ENCODE peak calls at places on chromosome 21, in eight cellular contexts. One of them, this sample, is unnamed. For H3K27me3, the result is how much of the 10 kb centered on the place peaks cover.

GRCh38 chr21:29265690-29266479 is 32.8 kb upstream of the BACH1 start:
- DNase-seq in IMR-90: no peak
- DNase-seq in brain microvascular endothelial cell: peak
- DNase-seq in right lobe of liver: no peak
- DNase-seq in body of pancreas: no peak
- DNase-seq in tibial artery: no peak
- DNase-seq in fibroblast of lung: no peak
- DNase-seq in left lung: no peak
- DNase-seq in this sample: no peak

GRCh38 chr21:16084776-16085364 is 355.1 kb downstream of the USP25 start:
- DNase-seq in IMR-90: peak
- DNase-seq in brain microvascular endothelial cell: peak
- DNase-seq in right lobe of liver: no peak
- DNase-seq in body of pancreas: peak
- DNase-seq in tibial artery: peak
- DNase-seq in fibroblast of lung: peak
- DNase-seq in left lung: no peak
- DNase-seq in this sample: peak

GRCh38 chr21:28788030-28788429 is 204.6 kb downstream of the LTN1 start:
- DNase-seq in IMR-90: no peak
- DNase-seq in brain microvascular endothelial cell: no peak
- DNase-seq in right lobe of liver: no peak
- DNase-seq in body of pancreas: no peak
- DNase-seq in tibial artery: no peak
- DNase-seq in fibroblast of lung: no peak
- DNase-seq in left lung: no peak
- DNase-seq in this sample: no peak

GRCh38 chr21:35565204-35565611 is 495.1 kb downstream of the SETD4 start:
- DNase-seq in IMR-90: peak
- DNase-seq in brain microvascular endothelial cell: peak
- DNase-seq in right lobe of liver: peak
- DNase-seq in body of pancreas: peak
- DNase-seq in tibial artery: peak
- DNase-seq in fibroblast of lung: peak
- DNase-seq in left lung: no peak
- DNase-seq in this sample: peak

GRCh38 chr21:35084869-35085268 is 35.8 kb upstream of the RUNX1 start:
- DNase-seq in IMR-90: peak
- DNase-seq in brain microvascular endothelial cell: peak
- DNase-seq in right lobe of liver: no peak
- DNase-seq in body of pancreas: no peak
- DNase-seq in tibial artery: no peak
- DNase-seq in fibroblast of lung: peak
- DNase-seq in left lung: no peak
- DNase-seq in this sample: peak

GRCh38 chr21:35206141-35207125 is 157.3 kb upstream of the RUNX1 start:
- DNase-seq in IMR-90: peak
- DNase-seq in brain microvascular endothelial cell: no peak
- DNase-seq in right lobe of liver: no peak
- DNase-seq in body of pancreas: peak
- DNase-seq in tibial artery: no peak
- DNase-seq in fibroblast of lung: no peak
- DNase-seq in left lung: no peak
- DNase-seq in this sample: no peak

GRCh38 chr21:35316933-35317332 is 267.8 kb upstream of the RUNX1 start:
- DNase-seq in IMR-90: peak
- DNase-seq in brain microvascular endothelial cell: peak
- DNase-seq in right lobe of liver: no peak
- DNase-seq in body of pancreas: no peak
- DNase-seq in tibial artery: no peak
- DNase-seq in fibroblast of lung: peak
- DNase-seq in left lung: no peak
- DNase-seq in this sample: no peak

GRCh38 chr21:34992736-34993135 is 56.4 kb downstream of the RUNX1 start:
- DNase-seq in IMR-90: peak
- DNase-seq in brain microvascular endothelial cell: no peak
- DNase-seq in right lobe of liver: no peak
- DNase-seq in body of pancreas: no peak
- DNase-seq in tibial artery: peak
- DNase-seq in fibroblast of lung: peak
- DNase-seq in left lung: no peak
- DNase-seq in this sample: no peak

GRCh38 chr21:20822559-20823133 is 175.6 kb upstream of the NCAM2 start:
- DNase-seq in IMR-90: no peak
- DNase-seq in brain microvascular endothelial cell: no peak
- DNase-seq in right lobe of liver: no peak
- DNase-seq in body of pancreas: no peak
- DNase-seq in tibial artery: no peak
- DNase-seq in fibroblast of lung: no peak
- DNase-seq in left lung: no peak
- DNase-seq in this sample: no peak

GRCh38 chr21:31184462-31184861 is 146.2 kb upstream of the KRTAP19-8 start:
- DNase-seq in IMR-90: no peak
- DNase-seq in brain microvascular endothelial cell: no peak
- DNase-seq in right lobe of liver: no peak
- DNase-seq in body of pancreas: no peak
- DNase-seq in tibial artery: no peak
- DNase-seq in fibroblast of lung: no peak
- DNase-seq in left lung: no peak
- DNase-seq in this sample: no peak

GRCh38 chr21:8990326-8991087 is 1530.9 kb upstream of the TPTE start:
- DNase-seq in IMR-90: no peak
- DNase-seq in brain microvascular endothelial cell: no peak
- DNase-seq in right lobe of liver: peak
- DNase-seq in body of pancreas: no peak
- DNase-seq in tibial artery: no peak
- DNase-seq in fibroblast of lung: no peak
- DNase-seq in left lung: peak
- DNase-seq in this sample: no peak

GRCh38 chr21:34336756-34337391 is 26.9 kb upstream of the KCNE2 start:
- DNase-seq in IMR-90: peak
- DNase-seq in brain microvascular endothelial cell: peak
- DNase-seq in right lobe of liver: no peak
- DNase-seq in body of pancreas: no peak
- DNase-seq in tibial artery: peak
- DNase-seq in fibroblast of lung: peak
- DNase-seq in left lung: no peak
- DNase-seq in this sample: peak

GRCh38 chr21:44899768-44900558 is 20.7 kb downstream of the ITGB2 start:
- DNase-seq in IMR-90: no peak
- DNase-seq in brain microvascular endothelial cell: no peak
- DNase-seq in right lobe of liver: peak
- DNase-seq in body of pancreas: no peak
- DNase-seq in tibial artery: no peak
- DNase-seq in fibroblast of lung: no peak
- DNase-seq in left lung: peak
- DNase-seq in this sample: no peak
- H3K27me3 ChIP-seq in IMR-90: half or more
- H3K27me3 ChIP-seq in brain microvascular endothelial cell: under half
- H3K27me3 ChIP-seq in right lobe of liver: under half
- H3K27me3 ChIP-seq in body of pancreas: under half
- H3K27me3 ChIP-seq in tibial artery: under half
- H3K27me3 ChIP-seq in fibroblast of lung: under half
- H3K27me3 ChIP-seq in left lung: under half
- H3K27me3 ChIP-seq in this sample: under half

GRCh38 chr21:45341779-45342178 is 54.1 kb upstream of the POFUT2 start:
- DNase-seq in IMR-90: no peak
- DNase-seq in brain microvascular endothelial cell: no peak
- DNase-seq in right lobe of liver: no peak
- DNase-seq in body of pancreas: peak
- DNase-seq in tibial artery: no peak
- DNase-seq in fibroblast of lung: no peak
- DNase-seq in left lung: no peak
- DNase-seq in this sample: no peak

GRCh38 chr21:45341261-45341660 is 53.6 kb upstream of the POFUT2 start:
- DNase-seq in IMR-90: no peak
- DNase-seq in brain microvascular endothelial cell: no peak
- DNase-seq in right lobe of liver: no peak
- DNase-seq in body of pancreas: no peak
- DNase-seq in tibial artery: no peak
- DNase-seq in fibroblast of lung: no peak
- DNase-seq in left lung: peak
- DNase-seq in this sample: no peak

GRCh38 chr21:45338326-45339017 is 50.8 kb upstream of the POFUT2 start:
- DNase-seq in IMR-90: no peak
- DNase-seq in brain microvascular endothelial cell: no peak
- DNase-seq in right lobe of liver: peak
- DNase-seq in body of pancreas: peak
- DNase-seq in tibial artery: peak
- DNase-seq in fibroblast of lung: no peak
- DNase-seq in left lung: no peak
- DNase-seq in this sample: no peak

GRCh38 chr21:45340515-45340914 is 52.8 kb upstream of the POFUT2 start:
- DNase-seq in IMR-90: no peak
- DNase-seq in brain microvascular endothelial cell: no peak
- DNase-seq in right lobe of liver: no peak
- DNase-seq in body of pancreas: no peak
- DNase-seq in tibial artery: no peak
- DNase-seq in fibroblast of lung: no peak
- DNase-seq in left lung: no peak
- DNase-seq in this sample: no peak

DNA sequence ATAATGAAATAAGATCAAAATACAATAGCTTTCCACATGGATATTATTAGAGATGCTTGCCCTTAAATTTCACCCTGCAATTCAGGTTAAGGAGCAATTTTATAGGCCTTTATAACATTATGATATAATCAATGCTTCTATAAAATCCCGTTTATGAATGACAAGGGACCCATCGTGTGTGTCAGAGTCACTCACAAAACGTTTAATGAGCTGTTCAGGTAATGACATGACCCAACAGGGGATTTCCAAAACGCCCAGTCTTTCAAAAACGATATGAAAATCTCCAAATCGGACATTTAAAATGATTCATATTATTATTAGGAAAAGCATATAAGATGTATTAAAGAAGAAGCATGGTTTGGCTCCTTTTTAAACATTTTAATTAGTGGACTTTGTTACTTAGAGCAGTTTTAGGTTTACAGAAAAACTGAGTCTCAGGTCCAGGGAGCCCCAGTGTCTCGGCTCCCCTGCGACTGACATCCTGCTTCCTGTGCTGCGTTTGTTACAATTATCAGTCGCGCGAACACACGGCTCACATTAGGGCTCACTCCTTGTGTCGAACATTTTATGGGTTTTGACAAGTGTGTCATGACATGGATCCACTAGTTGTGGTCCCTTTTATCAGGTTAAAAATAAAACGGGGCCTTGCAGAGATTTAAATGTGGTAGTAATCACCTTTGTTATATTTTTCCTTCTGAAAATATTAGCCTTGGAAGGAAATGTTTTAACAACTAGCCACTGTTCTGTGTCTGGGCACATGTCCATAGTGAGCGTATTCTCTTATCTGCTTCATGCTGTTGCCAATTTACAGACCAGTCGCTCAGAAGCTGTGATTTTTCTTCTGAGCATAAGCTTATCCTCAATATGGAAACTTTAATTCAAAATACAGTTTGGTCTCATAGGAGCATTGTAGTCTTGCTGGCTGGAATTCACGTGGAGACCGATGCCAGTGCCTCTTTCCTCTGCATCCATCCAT is 52.0 kb upstream of the POFUT2 start:
- DNase-seq in IMR-90: no peak
- DNase-seq in brain microvascular endothelial cell: no peak
- DNase-seq in right lobe of liver: peak
- DNase-seq in body of pancreas: no peak
- DNase-seq in tibial artery: peak
- DNase-seq in fibroblast of lung: no peak
- DNase-seq in left lung: no peak
- DNase-seq in this sample: no peak
- TF ChIP-seq CTCF in IMR-90: no peak
- TF ChIP-seq CTCF in brain microvascular endothelial cell: no peak
- TF ChIP-seq CTCF in right lobe of liver: no peak
- TF ChIP-seq CTCF in body of pancreas: no peak
- TF ChIP-seq CTCF in tibial artery: no peak
- TF ChIP-seq CTCF in fibroblast of lung: no peak
- TF ChIP-seq CTCF in left lung: no peak
- TF ChIP-seq CTCF in this sample: no peak

DNA sequence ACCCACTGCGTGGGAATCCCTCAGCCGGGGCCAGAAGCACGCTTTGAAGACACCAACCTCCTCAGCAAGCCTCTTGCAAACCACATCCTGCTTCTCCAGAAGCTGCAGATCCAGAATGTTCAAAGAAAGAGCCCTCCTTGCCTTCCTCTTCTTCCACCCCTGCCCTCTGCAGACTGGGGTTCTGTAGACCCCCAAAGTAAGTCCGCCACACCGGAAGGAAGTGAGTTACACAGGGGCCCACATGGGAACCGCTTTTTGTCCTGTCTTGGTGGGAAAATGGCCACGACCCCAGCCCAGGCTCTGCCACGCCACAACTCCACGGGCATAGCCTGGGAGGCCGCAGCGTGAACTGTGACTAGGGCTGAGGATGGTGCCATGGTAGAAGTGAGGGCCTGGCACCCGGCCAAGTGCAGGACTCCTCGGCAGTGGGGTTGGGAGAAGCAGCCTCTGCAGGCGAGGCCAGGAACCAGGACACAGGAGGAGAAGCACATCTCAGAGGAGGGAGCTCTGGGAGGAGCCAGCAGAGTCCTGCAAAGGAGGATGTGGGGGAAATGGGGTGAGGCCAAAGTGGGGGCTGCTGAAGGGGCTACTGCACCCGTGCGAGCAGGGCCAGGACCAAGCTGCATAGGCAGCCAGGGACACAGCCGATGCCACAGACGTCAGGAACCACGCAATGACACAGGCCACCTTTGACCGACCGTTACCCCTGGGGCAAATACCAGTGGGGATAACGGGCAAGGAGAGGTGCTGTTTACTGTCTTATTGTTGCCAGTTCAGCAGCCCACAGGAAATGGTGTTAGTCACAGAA is 30.9 kb downstream of the PDE9A start:
- DNase-seq in IMR-90: no peak
- DNase-seq in brain microvascular endothelial cell: no peak
- DNase-seq in right lobe of liver: no peak
- DNase-seq in body of pancreas: no peak
- DNase-seq in tibial artery: no peak
- DNase-seq in fibroblast of lung: no peak
- DNase-seq in left lung: peak
- DNase-seq in this sample: no peak
- H3K4me3 ChIP-seq in IMR-90: no peak
- H3K4me3 ChIP-seq in brain microvascular endothelial cell: no peak
- H3K4me3 ChIP-seq in right lobe of liver: no peak
- H3K4me3 ChIP-seq in body of pancreas: no peak
- H3K4me3 ChIP-seq in tibial artery: no peak
- H3K4me3 ChIP-seq in fibroblast of lung: no peak
- H3K4me3 ChIP-seq in left lung: no peak
- H3K4me3 ChIP-seq in this sample: no peak

DNA sequence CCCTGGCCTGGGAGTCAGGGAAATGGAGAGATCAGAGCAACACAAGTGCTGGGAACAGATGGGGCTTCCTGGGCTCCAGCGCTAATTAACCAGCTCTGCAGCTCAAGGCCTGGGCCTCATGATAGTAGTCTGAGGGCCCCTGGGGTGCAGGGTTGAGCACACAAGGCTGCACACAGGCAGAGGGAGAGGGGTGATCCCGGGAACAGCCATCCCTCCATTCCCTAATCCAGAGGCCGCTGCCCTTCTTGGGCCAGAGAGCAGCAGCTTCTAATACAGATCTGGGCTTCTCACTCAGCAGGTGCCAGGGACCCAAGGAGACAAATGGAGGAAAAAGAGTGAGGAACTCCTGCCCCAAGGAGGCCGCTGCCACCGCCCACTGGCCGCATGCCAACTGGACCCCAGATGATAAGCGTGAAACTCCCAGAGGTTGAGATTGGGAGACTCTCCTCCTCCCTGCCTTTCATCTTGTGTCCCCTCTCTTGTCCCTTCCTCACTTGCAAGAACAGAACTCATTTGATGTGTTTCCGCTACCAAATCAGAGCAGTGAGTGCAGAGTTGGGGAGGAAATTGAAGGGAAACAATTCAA is 58.1 kb upstream of the IFNAR2 start:
- DNase-seq in IMR-90: no peak
- DNase-seq in brain microvascular endothelial cell: no peak
- DNase-seq in right lobe of liver: no peak
- DNase-seq in body of pancreas: no peak
- DNase-seq in tibial artery: no peak
- DNase-seq in fibroblast of lung: no peak
- DNase-seq in left lung: no peak
- DNase-seq in this sample: no peak
- H3K27me3 ChIP-seq in IMR-90: under half
- H3K27me3 ChIP-seq in brain microvascular endothelial cell: under half
- H3K27me3 ChIP-seq in right lobe of liver: under half
- H3K27me3 ChIP-seq in body of pancreas: under half
- H3K27me3 ChIP-seq in tibial artery: under half
- H3K27me3 ChIP-seq in fibroblast of lung: under half
- H3K27me3 ChIP-seq in left lung: under half
- H3K27me3 ChIP-seq in this sample: under half

This sample was measured in BJ.